ENCODE peak calls at places on chromosomes 3 and 15, in nine cellular contexts. Z is foreskin fibroblast, P is fibroblast of mammary gland, I is Panc1, Y is cardiac fibroblast, E is astrocyte of the spinal cord, W is A549, A is GM06990, S is lung. J is an unnamed sample.

GRCh38 chr3:72116226-72116625 is 331.3 kb upstream of the PROK2 start:
- DNase-seq in Y (no peak), E (no peak), Z (no peak), W (no peak), P (no peak), S (no peak), A (no peak), I (no peak), J (no peak)

GRCh38 chr3:102102394-102102793 is 253.1 kb downstream of the NFKBIZ start:
- DNase-seq in S (no peak), Y (no peak), P (no peak), E (no peak), I (no peak), A (no peak), W (no peak), Z (no peak), J (no peak)

GRCh38 chr3:28349397-28350000 is 875 bp upstream of the AZI2 start:
- DNase-seq in E (no peak), A (no peak), W (peak; percentile 5), S (no peak), Z (no peak), I (no peak), P (peak; percentile 55), Y (no peak), J (no peak)

GRCh38 chr3:179769411-179770247 is 116.8 kb downstream of the USP13 start:
- DNase-seq in W (no peak), E (no peak), P (no peak), S (no peak), A (no peak), I (no peak), Z (no peak), Y (no peak), J (no peak)

GRCh38 chr3:138941259-138941885 is 5.6 kb downstream of the FOXL2 start:
- DNase-seq in E (peak; percentile 36), Z (peak; percentile 16), Y (peak; percentile 62), W (peak; percentile 57), I (no peak), P (peak; percentile 49), S (no peak), A (no peak), J (peak; percentile 43)

GRCh38 chr15:66459818-66460615 is 37.5 kb downstream of the SNAPC5 start:
- DNase-seq in S (no peak), W (no peak), Y (no peak), A (no peak), P (no peak), E (peak; percentile 25), Z (no peak), I (no peak), J (no peak)

GRCh38 chr15:54082836-54083492 is 104.7 kb downstream of the UNC13C start:
- DNase-seq in A (no peak), I (peak; percentile 18), W (no peak), P (peak; percentile 11), Y (peak; percentile 8), Z (no peak), E (no peak), S (no peak), J (peak; percentile 40)

GRCh38 chr3:184472723-184473419 is 88.7 kb upstream of the EPHB3 start:
- DNase-seq in Y (peak; percentile 14), I (no peak), A (no peak), S (no peak), Z (no peak), P (no peak), W (no peak), E (no peak), J (no peak)

GRCh38 chr15:72319360-72319984 is 485 bp downstream of the CELF6 start:
- DNase-seq in E (peak; percentile 52), Y (peak; percentile 67), S (peak; percentile 65), I (no peak), W (peak; percentile 82), P (peak; percentile 42), Z (peak; percentile 42), A (peak; percentile 50), J (peak; percentile 57)
- H3K4me3 ChIP-seq in E (peak overlapping the region; percentile 47), Y (peak overlapping the region; percentile 62), S (no peak overlapping the region), I (peak overlapping the region; percentile 16), W (peak overlapping the region; percentile 64), P (no peak overlapping the region), Z (no peak overlapping the region), A (peak overlapping the region; percentile 77), J (no peak overlapping the region)

GRCh38 chr3:114417265-114417664 is 123.4 kb downstream of the TIGIT start:
- DNase-seq in Z (no peak), E (no peak), I (no peak), S (no peak), Y (no peak), A (no peak), P (no peak), W (no peak), J (no peak)

GRCh38 chr3:114411292-114411691 is 117.5 kb downstream of the TIGIT start:
- DNase-seq in A (no peak), Z (no peak), S (no peak), W (no peak), I (no peak), Y (peak; percentile 49), P (peak; percentile 43), E (peak; percentile 79), J (no peak)

GRCh38 chr3:114409291-114409690 is 115.5 kb downstream of the TIGIT start:
- DNase-seq in Y (no peak), W (no peak), S (no peak), E (no peak), A (no peak), I (no peak), P (no peak), Z (no peak), J (no peak)

GRCh38 chr3:114408763-114409162 is 114.9 kb downstream of the TIGIT start:
- DNase-seq in Z (no peak), P (peak; percentile 35), E (peak; percentile 25), A (no peak), S (no peak), W (no peak), I (no peak), Y (no peak), J (no peak)

DNA sequence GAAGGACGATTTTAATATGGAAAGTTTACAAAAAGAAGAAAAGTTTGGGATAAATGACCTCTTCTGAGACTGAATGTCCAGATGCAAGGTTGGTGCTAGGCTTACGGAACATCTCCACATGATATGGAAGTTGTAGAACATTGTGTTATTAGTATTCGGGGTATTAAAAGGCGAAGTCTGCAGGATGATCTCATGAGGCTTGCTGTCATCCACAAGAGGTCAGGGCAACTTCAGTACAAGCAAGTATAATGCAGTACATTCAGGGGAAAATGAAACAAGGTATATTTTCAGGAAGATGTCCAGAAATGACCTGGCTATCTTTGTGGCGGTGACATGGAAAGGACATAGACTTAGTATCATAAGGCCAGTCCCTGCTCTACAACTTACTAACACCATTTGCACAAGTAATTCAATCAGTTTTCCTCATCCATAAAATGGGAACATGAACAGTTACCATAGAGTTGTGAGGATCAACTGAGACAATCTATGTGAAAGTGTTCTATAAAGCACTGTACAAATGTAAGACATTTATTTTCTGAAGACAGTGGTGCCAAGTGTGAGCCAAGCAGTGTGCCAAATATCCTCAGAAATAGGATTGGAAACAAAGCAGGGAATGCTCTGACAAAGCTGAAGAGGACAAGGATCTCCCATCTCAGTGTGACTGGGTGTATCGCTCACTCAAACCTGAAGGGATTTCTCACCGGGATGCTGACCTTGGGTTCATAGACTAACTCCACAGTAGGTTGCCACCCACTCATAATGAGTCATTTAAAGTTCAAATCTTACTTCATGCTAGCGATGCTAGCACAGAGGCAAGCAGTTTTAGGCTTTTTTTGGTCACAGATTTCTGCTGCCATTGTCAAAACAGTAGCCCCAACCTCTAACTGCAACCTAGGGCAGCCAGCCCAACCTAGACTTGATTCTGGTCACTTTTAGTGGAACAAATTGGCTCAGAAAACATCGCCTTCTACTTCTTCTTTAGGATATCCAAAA is 118.3 kb downstream of the TIGIT start:
- DNase-seq in S (no peak), W (peak; percentile 7), Z (peak; percentile 81), Y (peak; percentile 49), I (no peak), A (no peak), P (peak; percentile 90), E (peak; percentile 84), J (peak; percentile 25)
- TF ChIP-seq CTCF in S (no peak), W (no peak), Z (no peak), Y (no peak), I (no peak), A (peak; percentile 14), P (peak; percentile 18), E (peak; percentile 11), J (no peak)

GRCh38 chr3:9915252-9916141 is 1.4 kb upstream of the IL17RC start:
- DNase-seq in P (peak; percentile 65), Z (peak; percentile 62), I (no peak), Y (peak; percentile 66), A (peak; percentile 35), W (no peak), E (peak; percentile 44), S (peak; percentile 74), J (peak; percentile 46)

GRCh38 chr3:9918261-9919038 is 1.6 kb downstream of the IL17RC start:
- DNase-seq in Y (no peak), P (no peak), Z (no peak), S (no peak), A (no peak), E (no peak), I (no peak), W (no peak), J (no peak)

GRCh38 chr3:9916734-9917680 is at the start of gene IL17RC:
- DNase-seq in E (peak; percentile 88), P (peak; percentile 97), S (peak; percentile 87), A (no peak), Z (peak; percentile 91), W (peak; percentile 82), Y (peak; percentile 87), I (no peak), J (no peak)

GRCh38 chr3:9916346-9916733 is 558 bp upstream of the IL17RC start:
- DNase-seq in Z (peak; percentile 73), P (peak; percentile 92), E (peak; percentile 14), I (no peak), Y (peak; percentile 42), W (no peak), A (no peak), S (no peak), J (no peak)

DNA sequence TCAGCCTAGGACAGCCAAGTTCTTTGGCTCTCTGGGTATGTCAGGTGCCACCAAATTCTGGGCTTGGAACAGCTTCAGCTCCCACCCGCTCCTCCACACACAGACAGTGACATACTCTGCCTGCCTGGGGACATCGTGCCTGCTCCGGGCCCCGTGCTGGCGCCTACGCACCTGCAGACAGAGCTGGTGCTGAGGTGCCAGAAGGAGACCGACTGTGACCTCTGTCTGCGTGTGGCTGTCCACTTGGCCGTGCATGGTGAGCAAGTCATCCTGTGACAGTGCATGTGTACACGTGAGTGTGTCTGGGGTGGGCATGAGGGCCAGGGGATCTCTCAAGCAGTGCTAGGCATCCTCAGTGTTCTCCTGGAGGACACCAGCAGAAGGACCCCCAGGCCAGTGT is 922 bp downstream of the IL17RC start:
- DNase-seq in P (no peak), S (no peak), A (no peak), I (no peak), Z (no peak), W (no peak), E (no peak), Y (no peak), J (no peak)
- H3K4me3 ChIP-seq in P (peak overlapping the region; percentile 63), S (no peak overlapping the region), A (no peak overlapping the region), I (peak overlapping the region; percentile 44), Z (peak overlapping the region; percentile 75), W (no peak overlapping the region), E (no peak overlapping the region), Y (peak overlapping the region; percentile 62), J (no peak overlapping the region)

DNA sequence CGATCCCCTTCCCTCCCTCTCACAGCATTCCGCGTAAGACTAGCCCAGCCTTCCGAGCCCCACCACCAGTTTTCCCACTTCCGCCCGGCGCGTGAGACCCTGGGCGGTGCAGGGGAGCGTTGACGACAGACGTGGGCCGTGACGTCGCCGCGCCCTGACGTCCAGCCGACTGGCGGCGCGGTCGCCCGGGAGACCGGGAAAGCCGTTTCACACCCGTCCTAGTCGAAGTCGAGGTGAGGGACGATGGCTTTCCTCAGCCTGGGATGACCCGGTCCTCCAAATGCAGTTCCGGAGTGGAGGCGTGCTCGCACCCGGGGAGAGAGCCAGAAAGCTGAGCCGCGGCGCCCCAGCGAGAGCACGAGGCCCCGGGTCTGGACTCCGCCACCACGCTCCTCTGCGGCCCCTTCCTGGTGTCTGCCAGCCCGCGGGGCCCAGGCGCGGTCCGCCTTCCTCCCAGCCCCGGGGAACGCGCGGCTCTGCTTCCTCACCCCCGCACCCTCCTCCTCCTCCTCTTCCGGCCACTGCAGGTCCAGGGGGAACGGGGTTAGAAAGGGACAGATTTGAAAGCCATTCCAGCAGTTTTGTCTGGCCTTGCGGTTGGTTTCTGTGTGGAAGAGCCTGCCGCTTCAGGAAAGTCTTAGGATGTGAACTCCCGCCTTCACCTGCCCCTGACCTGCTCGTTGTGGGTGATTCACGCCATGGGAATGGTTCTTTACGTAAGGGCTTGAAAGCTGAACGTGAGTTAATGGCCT is at the start of gene LEKR1:
- DNase-seq in I (no peak), A (peak; percentile 89), E (peak; percentile 93), Y (peak; percentile 97), S (peak; percentile 85), P (peak; percentile 94), Z (peak; percentile 86), W (peak; percentile 73), J (peak; percentile 91)
- TF ChIP-seq CTCF in I (no peak), A (no peak), E (no peak), Y (no peak), S (no peak), P (no peak), Z (no peak), W (no peak), J (no peak)

J was measured in GM12865.